ENCODE peak calls at places on chromosomes 12 and 14, in ten cellular contexts. A is heart left ventricle, T is esophagus squamous epithelium, V is IMR-90, Z is breast epithelium, E is sigmoid colon, X is body of pancreas, Q is ovary, G is Peyer's patch, L is A549. W is an unnamed sample.

GRCh38 chr12:124326899-124327298 is 32.0 kb downstream of the RFLNA start:
- DNase-seq in Z (no peak), E (no peak), T (no peak), V (no peak), X (no peak), A (no peak), G (no peak), L (no peak), Q (no peak), W (no peak)

GRCh38 chr12:6122211-6122610 is 2.3 kb downstream of the VWF start:
- DNase-seq in Q (no peak), V (no peak), G (no peak), L (no peak), X (no peak), E (no peak), Z (no peak), A (no peak), T (no peak), W (no peak)

GRCh38 chr14:68527329-68527851 is 265.5 kb downstream of the ZFP36L1 start:
- DNase-seq in Z (no peak), Q (no peak), A (no peak), E (no peak), V (no peak), T (no peak), L (no peak), G (no peak), X (peak), W (peak)

GRCh38 chr12:112096667-112097066 is 11.9 kb downstream of the NAA25 start:
- DNase-seq in X (no peak), Z (no peak), T (no peak), A (no peak), Q (no peak), V (peak), E (no peak), L (peak), G (no peak), W (peak)

GRCh38 chr12:123948401-123949117 is 24.1 kb downstream of the CCDC92 start:
- DNase-seq in L (no peak), T (no peak), V (no peak), E (no peak), X (no peak), Z (no peak), Q (no peak), G (no peak), A (no peak), W (no peak)

GRCh38 chr12:110010853-110011835 is 11.9 kb downstream of the ANKRD13A start:
- DNase-seq in X (no peak), G (peak), E (no peak), L (no peak), T (no peak), Z (no peak), V (no peak), Q (no peak), A (no peak), W (no peak)

GRCh38 chr14:21915814-21916213 is 242.2 kb upstream of the OR4E1 start:
- DNase-seq in L (no peak), Q (no peak), V (no peak), X (peak), E (no peak), G (no peak), Z (no peak), A (no peak), T (no peak), W (peak)

GRCh38 chr14:60163741-60164140 is 1.5 kb downstream of the DHRS7 start:
- DNase-seq in V (no peak), E (no peak), T (no peak), G (no peak), Q (no peak), X (no peak), L (no peak), A (no peak), Z (no peak), W (no peak)

GRCh38 chr14:85532981-85533820 is 3.3 kb downstream of the FLRT2 start:
- DNase-seq in L (peak), X (peak), Q (peak), A (peak), E (peak), V (peak), T (no peak), Z (peak), G (no peak), W (peak)

GRCh38 chr12:93080994-93081809 is 152.1 kb upstream of the EEA1 start:
- DNase-seq in X (no peak), V (peak), T (no peak), Z (no peak), Q (no peak), G (no peak), E (no peak), A (no peak), L (no peak), W (peak)

GRCh38 chr14:52977798-52978197 is 26.9 kb upstream of the FERMT2 start:
- DNase-seq in X (peak), Z (no peak), Q (no peak), A (no peak), E (no peak), V (no peak), T (no peak), G (no peak), L (no peak), W (peak)

GRCh38 chr12:95858451-95859343 is at the start of gene SNRPF:
- DNase-seq in E (peak), L (peak), Q (peak), X (peak), G (peak), Z (peak), A (peak), T (peak), V (peak), W (peak)
- TF ChIP-seq POLR2A in E (no peak), L (peak), Q (peak), X (no peak), G (no peak), Z (no peak), A (peak), T (peak), V (peak), W (peak)

GRCh38 chr12:89540586-89540985 is 14.7 kb upstream of the POC1B start:
- DNase-seq in X (no peak), Q (no peak), A (no peak), E (no peak), V (no peak), L (no peak), G (no peak), T (no peak), Z (no peak), W (no peak)
- TF ChIP-seq POLR2A in X (no peak), Q (no peak), A (no peak), E (no peak), V (no peak), L (no peak), G (no peak), T (no peak), Z (no peak), W (no peak)

GRCh38 chr14:99716850-99717681 is 33.0 kb downstream of the CYP46A1 start:
- DNase-seq in V (no peak), Z (no peak), Q (no peak), A (no peak), G (peak), T (no peak), L (no peak), E (no peak), X (no peak), W (no peak)

GRCh38 chr14:99718031-99718810 is 34.1 kb downstream of the CYP46A1 start:
- DNase-seq in L (no peak), V (no peak), G (peak), T (no peak), Z (no peak), E (no peak), Q (no peak), X (no peak), A (peak), W (no peak)

GRCh38 chr14:99717682-99718013 is 33.5 kb downstream of the CYP46A1 start:
- DNase-seq in L (no peak), T (no peak), G (no peak), X (no peak), Z (no peak), E (no peak), Q (no peak), V (no peak), A (peak), W (no peak)

GRCh38 chr14:99720941-99721791 is 37.1 kb downstream of the CYP46A1 start:
- DNase-seq in X (no peak), E (no peak), A (no peak), L (no peak), G (peak), V (no peak), T (no peak), Q (no peak), Z (no peak), W (no peak)

DNA sequence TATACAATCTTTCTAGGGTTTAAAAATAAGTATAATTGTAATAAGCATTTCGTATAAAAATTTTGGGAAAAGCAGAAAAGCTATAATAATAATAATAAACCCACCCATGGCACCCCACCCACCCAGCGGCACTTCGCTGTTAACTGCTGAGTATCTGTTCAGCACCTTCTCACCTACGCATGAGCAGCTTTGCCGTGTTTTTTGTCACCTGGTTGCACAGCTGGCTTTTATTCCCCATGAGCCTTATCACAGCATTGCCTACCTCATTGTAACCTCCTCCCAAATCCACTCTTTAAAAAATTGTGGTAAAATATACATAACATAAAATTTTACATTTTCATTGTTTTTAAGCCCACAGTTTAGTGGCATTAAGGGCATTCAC is 34.7 kb downstream of the CYP46A1 start:
- DNase-seq in X (no peak), Q (no peak), T (no peak), Z (no peak), G (peak), V (no peak), A (peak), L (no peak), E (no peak), W (no peak)
- TF ChIP-seq POLR2A in X (no peak), Q (no peak), T (no peak), Z (no peak), G (no peak), V (no peak), A (no peak), L (no peak), E (no peak), W (no peak)

GRCh38 chr14:32657081-32657480 is 281.6 kb upstream of the NPAS3 start:
- DNase-seq in Z (no peak), T (no peak), V (peak), E (peak), A (no peak), X (peak), G (no peak), L (no peak), Q (peak), W (no peak)
- TF ChIP-seq POLR2A in Z (no peak), T (no peak), V (no peak), E (no peak), A (no peak), X (no peak), G (no peak), L (no peak), Q (no peak), W (no peak)